ENCODE peak calls at places on chromosomes 13 and 19, in four cellular contexts. V is upper lobe of left lung, Y is HCT116, B is vagina. C is an unnamed sample. For H3K4me1 and H3K9me3, the result is how much of the 10 kb centered on the place peaks cover.

GRCh38 chr13:35512271-35512920 is 35.9 kb upstream of the MAB21L1 start:
- DNase-seq in B (peak), V (no peak), Y (no peak), C (no peak)

GRCh38 chr13:98890186-98890585 is 87.7 kb downstream of the DOCK9 start:
- DNase-seq in Y (no peak), V (no peak), B (no peak), C (no peak)

GRCh38 chr19:55232284-55232597 is 3.7 kb upstream of the TMEM86B start:
- DNase-seq in B (no peak), Y (no peak), V (no peak), C (no peak)

GRCh38 chr19:38842439-38843174 is 7.2 kb downstream of the HNRNPL start:
- DNase-seq in Y (no peak), B (no peak), V (peak), C (no peak)

GRCh38 chr13:51333421-51333820 is 6.1 kb upstream of the SERPINE3 start:
- DNase-seq in B (no peak), Y (no peak), V (no peak), C (no peak)

GRCh38 chr13:106533101-106533939 is 2.1 kb downstream of the EFNB2 start:
- DNase-seq in Y (no peak), B (no peak), V (peak), C (no peak)

GRCh38 chr13:22278336-22278929 is 607.6 kb downstream of the FGF9 start:
- DNase-seq in Y (peak), B (no peak), V (peak), C (no peak)

GRCh38 chr19:6654347-6655310 is 15.3 kb downstream of the TNFSF14 start:
- DNase-seq in B (no peak), Y (no peak), V (no peak), C (no peak)

GRCh38 chr19:33689138-33689746 is 67.5 kb downstream of the CHST8 start:
- DNase-seq in B (no peak), Y (no peak), V (no peak), C (no peak)

DNA sequence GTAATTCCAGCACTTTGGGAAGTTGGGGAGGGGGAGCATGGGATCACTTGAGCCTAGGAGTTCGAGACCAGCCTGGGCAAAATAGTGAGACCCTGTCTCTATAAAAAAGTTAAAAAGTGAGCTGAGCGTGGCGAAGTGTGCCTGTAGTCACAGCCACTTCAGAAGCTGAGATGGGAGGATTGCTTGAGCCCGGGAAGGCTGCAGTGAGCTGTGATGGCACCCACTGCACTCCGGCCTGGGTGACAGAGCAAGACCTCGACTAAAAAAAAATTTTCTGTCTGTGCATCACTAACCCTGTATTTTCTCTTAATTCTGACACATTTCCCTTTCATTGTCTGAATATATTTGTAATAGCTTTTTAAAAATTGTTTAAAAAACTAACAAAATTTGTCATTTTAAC is 29.8 kb downstream of the LATS2 start:
- DNase-seq in B (no peak), Y (no peak), V (no peak), C (no peak)
- H3K4me1 ChIP-seq in B (under half), Y (under half), V (under half), C (under half)

GRCh38 chr19:58044886-58045285 is 11.1 kb downstream of the ZSCAN1 start:
- DNase-seq in V (no peak), Y (no peak), B (no peak), C (no peak)

GRCh38 chr19:58047672-58048071 is 11.4 kb upstream of the ZNF135 start:
- DNase-seq in B (no peak), V (no peak), Y (no peak), C (no peak)

GRCh38 chr19:58045411-58046050 is 11.7 kb downstream of the ZSCAN1 start:
- DNase-seq in V (no peak), Y (no peak), B (no peak), C (no peak)

GRCh38 chr19:58044391-58044790 is 10.6 kb downstream of the ZSCAN1 start:
- DNase-seq in Y (no peak), V (no peak), B (no peak), C (no peak)

DNA sequence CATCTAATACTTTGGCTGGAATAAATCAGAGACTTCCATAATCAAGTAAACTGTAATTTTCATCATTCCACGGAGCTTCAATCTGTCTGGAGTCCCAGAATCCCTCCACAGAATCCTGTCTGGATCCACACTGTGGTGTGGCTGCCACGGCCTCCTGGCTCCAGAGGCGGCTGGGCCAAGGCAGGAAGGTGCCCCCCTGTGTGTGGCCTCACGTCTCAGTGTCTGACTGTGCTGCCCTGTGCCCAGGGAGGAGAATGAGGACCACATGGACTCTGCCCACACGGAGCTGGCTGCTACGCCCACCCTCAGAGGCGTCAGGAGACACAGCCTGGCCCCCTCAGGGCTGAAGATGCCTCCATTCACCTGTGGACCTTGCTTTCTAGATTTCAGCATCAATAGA is 12.2 kb upstream of the ZNF135 start:
- DNase-seq in V (no peak), B (no peak), Y (no peak), C (no peak)
- H3K9me3 ChIP-seq in V (half or more), B (under half), Y (under half), C (half or more)

GRCh38 chr19:35740108-35740422 is 2.2 kb downstream of the IGFLR1 start:
- DNase-seq in Y (no peak), V (no peak), B (no peak), C (no peak)

GRCh38 chr19:35736913-35737886 is 5.1 kb downstream of the IGFLR1 start:
- DNase-seq in Y (no peak), V (no peak), B (no peak), C (no peak)

GRCh38 chr19:35738887-35739229 is 3.4 kb downstream of the IGFLR1 start:
- DNase-seq in B (no peak), Y (no peak), V (no peak), C (no peak)

GRCh38 chr19:35739275-35740107 is 2.8 kb downstream of the IGFLR1 start:
- DNase-seq in V (no peak), Y (no peak), B (no peak), C (no peak)

GRCh38 chr19:35738021-35738886 is 4.0 kb downstream of the IGFLR1 start:
- DNase-seq in V (no peak), B (no peak), Y (no peak), C (no peak)
- TF ChIP-seq POLR2A in V (no peak), B (no peak), Y (no peak), C (no peak)

DNA sequence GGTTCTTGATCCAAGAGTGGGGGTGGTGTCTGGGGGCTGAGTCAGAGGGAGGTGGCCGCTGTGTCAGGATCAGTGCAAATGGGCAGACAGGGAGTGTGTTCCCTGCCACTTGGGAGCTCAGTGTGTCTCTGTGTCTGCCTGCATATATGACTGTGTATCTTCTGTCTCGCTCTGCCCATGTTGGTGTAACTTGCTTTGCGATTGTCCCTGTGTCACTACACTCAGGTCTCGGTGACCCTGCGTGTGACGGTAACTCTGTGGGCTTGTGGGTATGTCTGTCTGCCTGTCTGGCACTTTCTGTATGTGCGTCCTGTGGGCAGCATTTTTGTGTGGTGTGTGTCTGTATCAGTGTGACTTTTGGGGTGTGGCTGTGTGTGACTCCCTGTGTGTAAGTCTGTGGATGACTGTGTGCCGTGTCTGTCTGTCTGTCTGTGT is 8.2 kb upstream of the ERFL start:
- DNase-seq in B (no peak), Y (no peak), V (no peak), C (no peak)
- H3K4me1 ChIP-seq in B (under half), Y (under half), V (under half), C (under half)

C was measured in esophagus squamous epithelium.